ENCODE peak calls at places on chromosome 20, in seven cellular contexts. P is endothelial cell of umbilical vein, F is GM10248, Z is OCI-LY7, I is fibroblast of the aortic adventitia, R is HFFc6, D is progenitor cell of endocrine pancreas. S is an unnamed sample.

GRCh38 chr20:62918137-62918536 is 8.2 kb downstream of the DIDO1 start:
- DNase-seq in P (no peak), F (no peak), Z (peak; percentile 82), I (no peak), R (no peak), D (no peak), S (no peak)

GRCh38 chr20:31908424-31908823 is 38.0 kb downstream of the TTLL9 start:
- DNase-seq in P (no peak), F (no peak), Z (no peak), I (no peak), R (no peak), D (no peak), S (no peak)

GRCh38 chr20:32718749-32719348 is 24.4 kb downstream of the COMMD7 start:
- DNase-seq in P (no peak), F (no peak), Z (no peak), I (no peak), R (no peak), D (no peak), S (no peak)

GRCh38 chr20:62464990-62465389 is 10.8 kb downstream of the GATA5 start:
- DNase-seq in P (no peak), F (no peak), Z (no peak), I (no peak), R (no peak), D (no peak), S (no peak)

GRCh38 chr20:32524871-32525501 is 60.1 kb downstream of the NOL4L start:
- DNase-seq in P (peak; percentile 56), F (no peak), Z (no peak), I (no peak), R (no peak), D (no peak), S (no peak)

GRCh38 chr20:44730441-44730840 is 15.2 kb upstream of the KCNK15 start:
- DNase-seq in P (peak; percentile 88), F (no peak), Z (no peak), I (peak; percentile 85), R (peak; percentile 97), D (no peak), S (no peak)

GRCh38 chr20:43736588-43737091 is 9.8 kb upstream of the GTSF1L start:
- DNase-seq in P (no peak), F (peak; percentile 73), Z (peak; percentile 51), I (no peak), R (no peak), D (no peak), S (peak; percentile 75)

GRCh38 chr20:50885068-50885467 is 46.2 kb downstream of the ADNP start:
- DNase-seq in P (no peak), F (no peak), Z (no peak), I (no peak), R (no peak), D (no peak), S (no peak)

GRCh38 chr20:58439974-58440767 is 51.1 kb downstream of the VAPB start:
- DNase-seq in P (peak; percentile 52), F (no peak), Z (no peak), I (no peak), R (no peak), D (no peak), S (no peak)

GRCh38 chr20:57022306-57022705 is 244.1 kb downstream of the BMP7 start:
- DNase-seq in P (no peak), F (no peak), Z (no peak), I (no peak), R (no peak), D (no peak), S (no peak)

GRCh38 chr20:1449370-1449769 is 17.3 kb downstream of the NSFL1C start:
- DNase-seq in P (no peak), F (no peak), Z (no peak), I (no peak), R (no peak), D (no peak), S (no peak)

GRCh38 chr20:62734881-62735280 is 26.2 kb downstream of the NTSR1 start:
- DNase-seq in P (no peak), F (no peak), Z (no peak), I (no peak), R (no peak), D (no peak), S (no peak)

GRCh38 chr20:5642155-5642981 is 107.8 kb upstream of the SHLD1 start:
- DNase-seq in P (peak; percentile 80), F (no peak), Z (no peak), I (peak; percentile 91), R (no peak), D (no peak), S (no peak)

GRCh38 chr20:50141811-50142561 is 11.5 kb downstream of the PEDS1 start:
- DNase-seq in P (peak; percentile 90), F (no peak), Z (no peak), I (no peak), R (no peak), D (no peak), S (no peak)

GRCh38 chr20:25549866-25550477 is 35.4 kb downstream of the NINL start:
- DNase-seq in P (no peak), F (no peak), Z (no peak), I (peak; percentile 84), R (no peak), D (no peak), S (no peak)

GRCh38 chr20:2865101-2865500 is 8.2 kb upstream of the PTPRA start:
- DNase-seq in P (no peak), F (no peak), Z (no peak), I (no peak), R (no peak), D (no peak), S (no peak)

GRCh38 chr20:63242736-63243135 is 7.0 kb downstream of the BIRC7 start:
- DNase-seq in P (no peak), F (no peak), Z (no peak), I (no peak), R (no peak), D (no peak), S (no peak)

GRCh38 chr20:50537546-50538201 is 27.5 kb downstream of the PTPN1 start:
- DNase-seq in P (no peak), F (no peak), Z (no peak), I (no peak), R (no peak), D (no peak), S (no peak)

GRCh38 chr20:58006346-58007316 is 221.8 kb downstream of the ANKRD60 start:
- DNase-seq in P (no peak), F (no peak), Z (no peak), I (no peak), R (no peak), D (no peak), S (no peak)

GRCh38 chr20:38536310-38536709 is 44.7 kb upstream of the ADIG start:
- DNase-seq in P (no peak), F (no peak), Z (no peak), I (peak; percentile 15), R (peak; percentile 78), D (no peak), S (no peak)

GRCh38 chr20:57509665-57510237 is 15.2 kb downstream of the CTCFL start:
- DNase-seq in P (no peak), F (peak; percentile 40), Z (peak; percentile 37), I (peak; percentile 9), R (no peak), D (no peak), S (peak; percentile 48)

GRCh38 chr20:57482796-57483195 is 42.1 kb downstream of the CTCFL start:
- DNase-seq in P (no peak), F (no peak), Z (no peak), I (no peak), R (no peak), D (no peak), S (no peak)

GRCh38 chr20:44504402-44505309 is 17.2 kb downstream of the SERINC3 start:
- DNase-seq in P (no peak), F (no peak), Z (no peak), I (no peak), R (no peak), D (no peak), S (no peak)

DNA sequence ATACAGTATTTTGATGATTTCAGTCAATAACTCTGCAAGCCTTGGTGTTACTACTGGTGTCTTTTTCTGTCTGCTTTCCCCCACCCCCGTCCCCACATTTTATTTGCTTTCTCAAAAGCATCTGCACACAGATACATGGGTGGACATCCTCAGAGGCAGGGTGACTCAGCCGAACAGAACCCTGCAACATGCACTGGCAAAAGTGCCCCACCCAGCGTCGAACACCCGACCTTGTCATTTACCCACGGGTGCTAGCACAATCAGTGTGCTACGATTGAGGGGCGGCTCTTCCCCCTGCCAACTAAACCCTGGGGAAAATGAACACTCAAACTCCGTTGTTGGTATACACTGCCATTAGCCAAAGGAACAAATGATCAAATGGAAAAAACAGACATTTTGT is 115.9 kb upstream of the NAA20 start:
- DNase-seq in P (no peak), F (no peak), Z (no peak), I (no peak), R (no peak), D (no peak), S (no peak)
- TF ChIP-seq CTCF in P (no peak), F (no peak), Z (no peak), I (no peak), R (no peak), D (no peak), S (no peak)

DNA sequence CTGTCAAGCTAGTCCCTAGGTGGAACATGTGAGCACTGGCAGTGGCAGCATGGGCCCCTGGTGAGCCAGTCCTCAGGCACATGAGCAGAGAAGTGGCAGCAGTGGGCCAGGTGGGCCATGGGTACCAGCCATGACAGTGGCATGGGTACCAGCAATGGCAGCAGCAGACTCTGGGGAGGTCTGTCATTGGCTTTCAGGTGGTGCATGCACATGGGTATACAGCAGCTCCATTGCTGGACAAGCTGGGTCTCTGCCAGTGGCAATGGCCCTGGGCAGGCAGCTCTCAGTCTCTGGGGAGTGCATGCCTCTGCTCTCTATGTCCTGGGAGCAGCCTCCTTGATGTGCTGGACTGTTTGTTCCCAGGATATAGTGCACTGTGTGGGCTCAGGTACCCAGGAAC is 65.3 kb downstream of the KAT14 start:
- DNase-seq in P (no peak), F (no peak), Z (no peak), I (no peak), R (no peak), D (no peak), S (no peak)
- TF ChIP-seq CTCF in P (no peak), F (no peak), Z (no peak), I (no peak), R (no peak), D (no peak), S (no peak)

GRCh38 chr20:11364736-11365135 is 553.0 kb upstream of the BTBD3 start:
- DNase-seq in P (no peak), F (no peak), Z (no peak), I (no peak), R (no peak), D (no peak), S (no peak)
- TF ChIP-seq CTCF in P (no peak), F (no peak), Z (no peak), I (no peak), R (no peak), D (no peak), S (no peak)

GRCh38 chr20:22586645-22587310 is 2.4 kb upstream of the FOXA2 start:
- DNase-seq in P (no peak), F (peak; percentile 63), Z (no peak), I (peak; percentile 14), R (no peak), D (peak; percentile 72), S (peak; percentile 74)

GRCh38 chr20:22585786-22586493 is 1.6 kb upstream of the FOXA2 start:
- DNase-seq in P (no peak), F (no peak), Z (no peak), I (no peak), R (no peak), D (no peak), S (no peak)

GRCh38 chr20:22584630-22584921 is 204 bp upstream of the FOXA2 start:
- DNase-seq in P (no peak), F (no peak), Z (no peak), I (no peak), R (no peak), D (peak; percentile 76), S (no peak)

GRCh38 chr20:22583773-22584629 is at the start of gene FOXA2:
- DNase-seq in P (no peak), F (no peak), Z (no peak), I (no peak), R (no peak), D (peak; percentile 81), S (no peak)

GRCh38 chr20:22584922-22585785 is 782 bp upstream of the FOXA2 start:
- DNase-seq in P (no peak), F (no peak), Z (no peak), I (no peak), R (no peak), D (peak; percentile 51), S (no peak)
- TF ChIP-seq CTCF in P (no peak), F (no peak), Z (no peak), I (no peak), R (no peak), D (no peak), S (no peak)

S was measured in GM20000.